ENCODE peak calls at places on chromosomes 12 and 14, in ten cellular contexts. M is OCI-LY7; X is transverse colon; D is GM23338; A is CD8-positive, alpha-beta T cell; S is cardiac muscle cell; W is A549; C is stomach; I is H9; H is CD8-positive, alpha-beta memory T cell. K is an unnamed sample.

GRCh38 chr12:103924761-103925641 is 5.2 kb upstream of the HSP90B1 start:
- DNase-seq in M (no peak), X (no peak), D (no peak), A (no peak), S (peak; percentile 80), W (peak; percentile 24), C (no peak), I (no peak), H (no peak), K (no peak)

GRCh38 chr14:60628892-60629291 is 20.4 kb downstream of the SIX1 start:
- DNase-seq in M (no peak), X (no peak), D (no peak), A (no peak), S (no peak), W (no peak), C (no peak), I (no peak), H (no peak), K (no peak)

GRCh38 chr12:77047341-77048202 is 17.8 kb downstream of the E2F7 start:
- DNase-seq in M (no peak), X (no peak), D (no peak), A (no peak), S (no peak), W (no peak), C (no peak), I (no peak), H (no peak), K (no peak)

GRCh38 chr12:115632323-115632722 is 645.2 kb downstream of the MED13L start:
- DNase-seq in M (no peak), X (no peak), D (peak; percentile 42), A (no peak), S (peak; percentile 29), W (no peak), C (no peak), I (no peak), H (no peak), K (no peak)

GRCh38 chr12:12722351-12723146 is 5.4 kb downstream of the CDKN1B start:
- DNase-seq in M (peak; percentile 54), X (no peak), D (no peak), A (no peak), S (peak; percentile 47), W (peak; percentile 58), C (no peak), I (no peak), H (no peak), K (no peak)

GRCh38 chr12:46267618-46268348 is 1.1 kb downstream of the SLC38A1 start:
- DNase-seq in M (peak; percentile 53), X (no peak), D (no peak), A (peak; percentile 21), S (peak; percentile 28), W (peak; percentile 34), C (no peak), I (no peak), H (no peak), K (no peak)

GRCh38 chr12:51591020-51591901 is at the start of gene SCN8A:
- DNase-seq in M (peak; percentile 72), X (peak; percentile 27), D (peak; percentile 87), A (peak; percentile 20), S (peak; percentile 34), W (peak; percentile 61), C (peak; percentile 36), I (peak; percentile 90), H (peak; percentile 38), K (no peak)

GRCh38 chr12:13592063-13592942 is 389.1 kb downstream of the GRIN2B start:
- DNase-seq in M (no peak), X (no peak), D (peak; percentile 30), A (no peak), S (peak; percentile 22), W (no peak), C (no peak), I (no peak), H (no peak), K (no peak)

GRCh38 chr14:34425095-34425851 is 36.8 kb downstream of the SPTSSA start:
- DNase-seq in M (no peak), X (peak; percentile 24), D (no peak), A (no peak), S (no peak), W (no peak), C (no peak), I (no peak), H (no peak), K (no peak)

GRCh38 chr12:33006106-33006505 is 109.5 kb upstream of the PKP2 start:
- DNase-seq in M (no peak), X (no peak), D (peak; percentile 18), A (no peak), S (no peak), W (no peak), C (no peak), I (no peak), H (no peak), K (no peak)

GRCh38 chr12:52212701-52213540 is 20.1 kb upstream of the KRT7 start:
- DNase-seq in M (no peak), X (no peak), D (no peak), A (no peak), S (no peak), W (no peak), C (no peak), I (no peak), H (no peak), K (peak; percentile 26)

GRCh38 chr12:238736-239398 is 23.8 kb downstream of the SLC6A13 start:
- DNase-seq in M (no peak), X (no peak), D (no peak), A (no peak), S (no peak), W (no peak), C (no peak), I (peak; percentile 11), H (no peak), K (no peak)

GRCh38 chr12:124804011-124804621 is 59.5 kb downstream of the SCARB1 start:
- DNase-seq in M (no peak), X (no peak), D (peak; percentile 51), A (no peak), S (peak; percentile 12), W (peak; percentile 80), C (peak; percentile 75), I (peak; percentile 72), H (no peak), K (no peak)

GRCh38 chr14:35236806-35237205 is 55.4 kb upstream of the PSMA6 start:
- DNase-seq in M (no peak), X (no peak), D (no peak), A (no peak), S (no peak), W (no peak), C (no peak), I (no peak), H (no peak), K (no peak)

GRCh38 chr14:62076825-62077660 is 314.8 kb downstream of the SNAPC1 start:
- DNase-seq in M (no peak), X (no peak), D (no peak), A (no peak), S (no peak), W (no peak), C (no peak), I (no peak), H (no peak), K (no peak)

GRCh38 chr12:125650587-125650986 is 585.4 kb downstream of the AACS start:
- DNase-seq in M (no peak), X (no peak), D (no peak), A (no peak), S (no peak), W (no peak), C (no peak), I (no peak), H (no peak), K (no peak)

GRCh38 chr12:104427547-104427938 is 29.2 kb upstream of the CHST11 start:
- DNase-seq in M (no peak), X (no peak), D (no peak), A (no peak), S (no peak), W (no peak), C (no peak), I (no peak), H (no peak), K (no peak)

GRCh38 chr14:71380271-71380670 is 473.0 kb downstream of the PCNX1 start:
- DNase-seq in M (no peak), X (no peak), D (peak; percentile 30), A (no peak), S (peak; percentile 97), W (no peak), C (no peak), I (no peak), H (no peak), K (no peak)

GRCh38 chr14:54312166-54312801 is 84.5 kb upstream of the CDKN3 start:
- DNase-seq in M (no peak), X (no peak), D (peak; percentile 13), A (no peak), S (peak; percentile 96), W (peak; percentile 40), C (no peak), I (peak; percentile 49), H (no peak), K (no peak)

GRCh38 chr12:53388932-53389331 is 9.0 kb downstream of the SP1 start:
- DNase-seq in M (no peak), X (no peak), D (no peak), A (no peak), S (no peak), W (no peak), C (no peak), I (no peak), H (no peak), K (no peak)
- H3K4me1 ChIP-seq in M (peaks cover 50% of the 10 kb centered on the region), X (peaks cover 78% of the 10 kb centered on the region), D (peaks cover 3% of the 10 kb centered on the region), A (peaks cover 62% of the 10 kb centered on the region), S (peaks cover 9% of the 10 kb centered on the region), W (peaks cover 46% of the 10 kb centered on the region), C (peaks cover 82% of the 10 kb centered on the region), I (no peaks in the 10 kb centered on the region), H (peaks cover 39% of the 10 kb centered on the region), K (no peaks in the 10 kb centered on the region)

GRCh38 chr14:21024668-21025373 is at the start of gene NDRG2:
- DNase-seq in M (no peak), X (peak; percentile 90), D (peak; percentile 95), A (peak; percentile 70), S (peak; percentile 75), W (peak; percentile 14), C (peak; percentile 90), I (peak; percentile 88), H (peak; percentile 74), K (peak; percentile 83)
- H3K27ac ChIP-seq in M (no peak within 1 kb of the TSS), X (peak within 1 kb of the TSS; percentile 91), D (peak within 1 kb of the TSS; percentile 94), A (peak within 1 kb of the TSS; percentile 33), S (peak within 1 kb of the TSS; percentile 92), W (peak within 1 kb of the TSS; percentile 84), C (peak within 1 kb of the TSS; percentile 82), I (no peak within 1 kb of the TSS), H (peak within 1 kb of the TSS; percentile 67), K (peak within 1 kb of the TSS; percentile 91)

GRCh38 chr12:40106202-40106533 is 287 bp upstream of the SLC2A13 start:
- DNase-seq in M (no peak), X (no peak), D (no peak), A (no peak), S (peak; percentile 9), W (no peak), C (no peak), I (no peak), H (no peak), K (no peak)
- H3K4me1 ChIP-seq in M (peaks cover 39% of the 10 kb centered on the region), X (peaks cover 30% of the 10 kb centered on the region), D (peaks cover 27% of the 10 kb centered on the region), A (peaks cover 19% of the 10 kb centered on the region), S (peaks cover 7% of the 10 kb centered on the region), W (peaks cover 3% of the 10 kb centered on the region), C (peaks cover 40% of the 10 kb centered on the region), I (no peaks in the 10 kb centered on the region), H (peaks cover 23% of the 10 kb centered on the region), K (no peaks in the 10 kb centered on the region)

DNA sequence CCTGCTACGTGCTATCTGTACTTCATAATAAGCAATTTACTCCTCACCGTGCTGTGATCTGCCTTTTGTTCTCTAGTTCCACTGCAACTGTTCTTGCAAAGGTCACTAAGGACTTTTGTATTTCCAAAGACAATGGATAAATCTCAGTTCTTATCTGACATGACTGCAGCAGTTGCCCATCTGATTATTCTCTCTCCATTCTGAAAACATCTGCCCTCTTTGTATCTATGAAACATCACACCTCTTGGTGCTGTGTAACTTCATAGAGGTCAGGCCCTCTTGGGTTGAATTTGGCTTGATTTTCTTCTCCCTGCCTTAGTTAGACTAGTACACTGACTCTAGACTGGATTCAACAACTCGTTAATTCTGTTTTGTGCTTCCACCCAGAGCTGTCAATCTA is 319.6 kb downstream of the BTG1 start:
- DNase-seq in M (no peak), X (no peak), D (no peak), A (no peak), S (no peak), W (no peak), C (no peak), I (no peak), H (no peak), K (no peak)
- H3K27ac ChIP-seq in M (no peak overlapping the region), X (no peak overlapping the region), D (no peak overlapping the region), A (no peak overlapping the region), S (no peak overlapping the region), W (no peak overlapping the region), C (no peak overlapping the region), I (no peak overlapping the region), H (no peak overlapping the region), K (no peak overlapping the region)

K was measured in aorta.